ENCODE peak calls at places on chromosome 3, in seven cellular contexts. One of them, this sample, is unnamed.

GRCh38 chr3:124833710-124834332 is 53.3 kb downstream of the ITGB5 start:
- DNase-seq in stimulated activated CD4-positive, alpha-beta T cell treated with anti-CD3 and anti-CD28 coated beads, Interleukin-12 subunit alpha, Interleukin-12 subunit beta, amount 100 ng/mL, for 4 hours: no peak
- DNase-seq in RPMI7951: no peak
- DNase-seq in trophoblast cell: no peak
- DNase-seq in glomerular endothelial cell: no peak
- DNase-seq in SW480: peak; percentile 86
- DNase-seq in NCI-H1092: no peak
- DNase-seq in this sample: no peak

GRCh38 chr3:71537211-71537611 is 46.3 kb downstream of the FOXP1 start:
- DNase-seq in stimulated activated CD4-positive, alpha-beta T cell treated with anti-CD3 and anti-CD28 coated beads, Interleukin-12 subunit alpha, Interleukin-12 subunit beta, amount 100 ng/mL, for 4 hours: no peak
- DNase-seq in RPMI7951: peak; percentile 98
- DNase-seq in trophoblast cell: peak; percentile 78
- DNase-seq in glomerular endothelial cell: peak; percentile 79
- DNase-seq in SW480: no peak
- DNase-seq in NCI-H1092: no peak
- DNase-seq in this sample: no peak

GRCh38 chr3:3464131-3464530 is 284.6 kb upstream of the CRBN start:
- DNase-seq in stimulated activated CD4-positive, alpha-beta T cell treated with anti-CD3 and anti-CD28 coated beads, Interleukin-12 subunit alpha, Interleukin-12 subunit beta, amount 100 ng/mL, for 4 hours: no peak
- DNase-seq in RPMI7951: no peak
- DNase-seq in trophoblast cell: no peak
- DNase-seq in glomerular endothelial cell: no peak
- DNase-seq in SW480: no peak
- DNase-seq in NCI-H1092: no peak
- DNase-seq in this sample: no peak

GRCh38 chr3:161977063-161977462 is 480.5 kb downstream of the OTOL1 start:
- DNase-seq in stimulated activated CD4-positive, alpha-beta T cell treated with anti-CD3 and anti-CD28 coated beads, Interleukin-12 subunit alpha, Interleukin-12 subunit beta, amount 100 ng/mL, for 4 hours: no peak
- DNase-seq in RPMI7951: peak; percentile 27
- DNase-seq in trophoblast cell: no peak
- DNase-seq in glomerular endothelial cell: no peak
- DNase-seq in SW480: no peak
- DNase-seq in NCI-H1092: no peak
- DNase-seq in this sample: no peak

GRCh38 chr3:69330891-69331400 is 54.9 kb downstream of the FRMD4B start:
- DNase-seq in stimulated activated CD4-positive, alpha-beta T cell treated with anti-CD3 and anti-CD28 coated beads, Interleukin-12 subunit alpha, Interleukin-12 subunit beta, amount 100 ng/mL, for 4 hours: no peak
- DNase-seq in RPMI7951: no peak
- DNase-seq in trophoblast cell: peak; percentile 27
- DNase-seq in glomerular endothelial cell: no peak
- DNase-seq in SW480: no peak
- DNase-seq in NCI-H1092: no peak
- DNase-seq in this sample: no peak

GRCh38 chr3:127655641-127656040 is 17.1 kb upstream of the ABTB1 start:
- DNase-seq in stimulated activated CD4-positive, alpha-beta T cell treated with anti-CD3 and anti-CD28 coated beads, Interleukin-12 subunit alpha, Interleukin-12 subunit beta, amount 100 ng/mL, for 4 hours: no peak
- DNase-seq in RPMI7951: peak; percentile 84
- DNase-seq in trophoblast cell: no peak
- DNase-seq in glomerular endothelial cell: no peak
- DNase-seq in SW480: no peak
- DNase-seq in NCI-H1092: no peak
- DNase-seq in this sample: no peak

GRCh38 chr3:42264399-42265058 is 1.5 kb downstream of the CCK start:
- DNase-seq in stimulated activated CD4-positive, alpha-beta T cell treated with anti-CD3 and anti-CD28 coated beads, Interleukin-12 subunit alpha, Interleukin-12 subunit beta, amount 100 ng/mL, for 4 hours: peak; percentile 3
- DNase-seq in RPMI7951: peak; percentile 56
- DNase-seq in trophoblast cell: no peak
- DNase-seq in glomerular endothelial cell: no peak
- DNase-seq in SW480: no peak
- DNase-seq in NCI-H1092: no peak
- DNase-seq in this sample: no peak

GRCh38 chr3:134603956-134604355 is 46.9 kb downstream of the KY start:
- DNase-seq in stimulated activated CD4-positive, alpha-beta T cell treated with anti-CD3 and anti-CD28 coated beads, Interleukin-12 subunit alpha, Interleukin-12 subunit beta, amount 100 ng/mL, for 4 hours: no peak
- DNase-seq in RPMI7951: no peak
- DNase-seq in trophoblast cell: no peak
- DNase-seq in glomerular endothelial cell: no peak
- DNase-seq in SW480: no peak
- DNase-seq in NCI-H1092: no peak
- DNase-seq in this sample: no peak